ENCODE peak calls at places on chromosomes 13 and 19, in ten cellular contexts. T is adrenal gland, Y is left lung, C is gastrocnemius medialis, F is K562, B is mammary epithelial cell, L is tibial artery, N is H1, A is lower lobe of right lung, G is breast epithelium. Q is an unnamed sample.

GRCh38 chr19:3162418-3163229 is 15.9 kb upstream of the S1PR4 start:
- DNase-seq in T (peak; percentile 25), Y (no peak), C (no peak), F (peak; percentile 71), B (no peak), L (no peak), N (no peak), A (no peak), G (no peak), Q (peak; percentile 22)

GRCh38 chr13:111279253-111279652 is 41.2 kb upstream of the TEX29 start:
- DNase-seq in T (no peak), Y (no peak), C (no peak), F (no peak), B (no peak), L (no peak), N (no peak), A (no peak), G (no peak), Q (no peak)

GRCh38 chr13:36673838-36674326 is at the start of gene SERTM1:
- DNase-seq in T (no peak), Y (no peak), C (no peak), F (no peak), B (peak; percentile 27), L (no peak), N (peak; percentile 81), A (peak; percentile 51), G (no peak), Q (peak; percentile 36)

GRCh38 chr19:54959840-54960239 is 6.3 kb upstream of the NLRP2 start:
- DNase-seq in T (no peak), Y (no peak), C (no peak), F (peak; percentile 53), B (no peak), L (no peak), N (no peak), A (no peak), G (no peak), Q (no peak)

GRCh38 chr13:23979361-23980159 is 82.3 kb upstream of the C1QTNF9B start:
- DNase-seq in T (peak; percentile 73), Y (peak; percentile 87), C (peak; percentile 27), F (no peak), B (peak; percentile 65), L (peak; percentile 65), N (peak; percentile 76), A (peak; percentile 77), G (peak; percentile 70), Q (peak; percentile 83)

GRCh38 chr13:44930907-44931676 is 58.2 kb downstream of the NUFIP1 start:
- DNase-seq in T (peak; percentile 16), Y (no peak), C (peak; percentile 83), F (no peak), B (peak; percentile 61), L (no peak), N (no peak), A (no peak), G (no peak), Q (peak; percentile 55)

GRCh38 chr19:9883231-9883758 is 48.2 kb downstream of the PIN1 start:
- DNase-seq in T (no peak), Y (no peak), C (no peak), F (no peak), B (peak; percentile 55), L (no peak), N (no peak), A (no peak), G (no peak), Q (no peak)

GRCh38 chr19:29881386-29881785 is 60.7 kb upstream of the URI1 start:
- DNase-seq in T (no peak), Y (no peak), C (no peak), F (no peak), B (peak; percentile 15), L (no peak), N (no peak), A (no peak), G (peak; percentile 5), Q (no peak)

GRCh38 chr13:71252191-71252704 is 614.8 kb downstream of the DACH1 start:
- DNase-seq in T (no peak), Y (no peak), C (no peak), F (no peak), B (no peak), L (no peak), N (no peak), A (no peak), G (no peak), Q (no peak)

GRCh38 chr19:55311397-55311796 is 13.7 kb downstream of the TMEM150B start:
- DNase-seq in T (no peak), Y (no peak), C (no peak), F (no peak), B (no peak), L (no peak), N (no peak), A (no peak), G (no peak), Q (no peak)

GRCh38 chr13:46662690-46663089 is 109.7 kb downstream of the LRCH1 start:
- DNase-seq in T (no peak), Y (no peak), C (no peak), F (no peak), B (no peak), L (no peak), N (no peak), A (no peak), G (no peak), Q (no peak)

GRCh38 chr13:46665243-46665629 is 112.3 kb downstream of the LRCH1 start:
- DNase-seq in T (no peak), Y (no peak), C (no peak), F (no peak), B (no peak), L (no peak), N (no peak), A (no peak), G (no peak), Q (no peak)

GRCh38 chr13:46664195-46664594 is 111.2 kb downstream of the LRCH1 start:
- DNase-seq in T (no peak), Y (no peak), C (no peak), F (no peak), B (no peak), L (no peak), N (no peak), A (no peak), G (no peak), Q (no peak)

GRCh38 chr13:46663216-46663615 is 110.2 kb downstream of the LRCH1 start:
- DNase-seq in T (no peak), Y (no peak), C (no peak), F (no peak), B (no peak), L (no peak), N (no peak), A (no peak), G (no peak), Q (no peak)

GRCh38 chr13:46663644-46664043 is 110.7 kb downstream of the LRCH1 start:
- DNase-seq in T (no peak), Y (no peak), C (no peak), F (no peak), B (no peak), L (no peak), N (no peak), A (no peak), G (no peak), Q (no peak)
- H3K4me1 ChIP-seq in T (peaks cover 31% of the 10 kb centered on the region), Y (peaks cover 48% of the 10 kb centered on the region), C (peaks cover 37% of the 10 kb centered on the region), F (no peaks in the 10 kb centered on the region), B (peaks cover 6% of the 10 kb centered on the region), L (peaks cover 32% of the 10 kb centered on the region), N (peaks cover 28% of the 10 kb centered on the region), A (peaks cover 72% of the 10 kb centered on the region), G (peaks cover 18% of the 10 kb centered on the region), Q (peaks cover 55% of the 10 kb centered on the region)

GRCh38 chr13:49082653-49083536 is 107.2 kb downstream of the FNDC3A start:
- DNase-seq in T (no peak), Y (no peak), C (no peak), F (no peak), B (peak; percentile 95), L (no peak), N (no peak), A (no peak), G (no peak), Q (no peak)
- TF ChIP-seq CTCF in T (no peak), Y (no peak), C (no peak), F (no peak), B (no peak), L (no peak), N (no peak), A (no peak), G (no peak), Q (no peak)

DNA sequence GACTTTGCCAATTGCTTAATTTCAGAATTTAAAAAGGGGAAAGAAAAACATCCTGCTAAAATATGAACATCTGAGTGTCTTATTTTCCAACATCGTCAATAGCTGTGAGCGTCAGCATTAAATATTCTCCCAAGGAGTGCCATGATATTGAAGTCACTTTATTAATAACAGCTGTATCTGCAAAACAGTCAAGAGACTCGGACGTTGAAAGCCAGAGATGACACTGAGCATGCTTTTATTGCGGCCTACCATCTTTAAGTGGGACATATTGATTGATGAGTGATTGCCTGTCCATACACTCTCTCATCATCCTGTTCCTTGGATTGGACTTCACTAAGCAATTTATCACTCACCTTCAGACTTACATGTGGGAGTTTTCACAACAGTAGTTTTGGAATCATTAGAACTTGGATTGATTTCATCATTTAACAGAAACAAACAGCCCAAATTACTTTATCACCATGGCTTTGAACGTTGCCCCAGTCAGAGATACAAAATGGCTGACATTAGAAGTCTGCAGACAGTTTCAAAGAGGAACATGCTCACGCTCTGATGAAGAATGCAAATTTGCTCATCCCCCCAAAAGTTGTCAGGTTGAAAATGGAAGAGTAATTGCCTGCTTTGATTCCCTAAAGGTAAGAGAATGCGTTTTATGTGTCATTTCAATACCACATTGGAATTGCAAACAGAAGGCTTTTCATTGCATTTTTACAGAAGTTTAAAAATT is 53.8 kb downstream of the MBNL2 start:
- DNase-seq in T (no peak), Y (no peak), C (no peak), F (no peak), B (no peak), L (no peak), N (no peak), A (no peak), G (no peak), Q (no peak)
- H3K4me1 ChIP-seq in T (peaks cover 80% of the 10 kb centered on the region), Y (peaks cover 75% of the 10 kb centered on the region), C (peaks cover 83% of the 10 kb centered on the region), F (no peaks in the 10 kb centered on the region), B (peaks cover 81% of the 10 kb centered on the region), L (peaks cover 69% of the 10 kb centered on the region), N (no peaks in the 10 kb centered on the region), A (peaks cover 77% of the 10 kb centered on the region), G (peaks cover 22% of the 10 kb centered on the region), Q (no peaks in the 10 kb centered on the region)

GRCh38 chr13:73061478-73062275 is 2.9 kb downstream of the KLF5 start:
- DNase-seq in T (no peak), Y (no peak), C (no peak), F (no peak), B (peak; percentile 64), L (no peak), N (no peak), A (no peak), G (no peak), Q (no peak)

GRCh38 chr13:73058432-73058740 is 419 bp upstream of the KLF5 start:
- DNase-seq in T (no peak), Y (no peak), C (no peak), F (no peak), B (no peak), L (no peak), N (no peak), A (no peak), G (no peak), Q (no peak)

GRCh38 chr13:73058741-73059459 is at the start of gene KLF5:
- DNase-seq in T (peak; percentile 96), Y (peak; percentile 96), C (peak; percentile 98), F (peak; percentile 98), B (peak; percentile 99), L (peak; percentile 97), N (peak; percentile 98), A (peak; percentile 98), G (peak; percentile 97), Q (peak; percentile 98)

GRCh38 chr13:73060251-73061160 is 1.7 kb downstream of the KLF5 start:
- DNase-seq in T (peak; percentile 7), Y (peak; percentile 36), C (peak; percentile 28), F (peak; percentile 31), B (peak; percentile 67), L (peak; percentile 23), N (no peak), A (no peak), G (no peak), Q (no peak)

GRCh38 chr13:73059460-73060250 is 850 bp downstream of the KLF5 start:
- DNase-seq in T (peak; percentile 22), Y (peak; percentile 56), C (peak; percentile 72), F (peak; percentile 39), B (peak; percentile 55), L (peak; percentile 24), N (no peak), A (peak; percentile 86), G (peak; percentile 72), Q (peak; percentile 69)
- TF ChIP-seq CTCF in T (no peak), Y (no peak), C (no peak), F (no peak), B (no peak), L (no peak), N (peak; percentile 30), A (peak; percentile 15), G (no peak), Q (no peak)

Q was measured in cardiac muscle cell.